ENCODE peak calls at places on chromosomes 3 and 15, in nine cellular contexts. F is GM03348; U is iris pigment epithelial cell; P is mesenchymal stem cell; S is activated CD8-positive, alpha-beta memory T cell treated with anti-CD3 and anti-CD28 coated beads, Interleukin-2, amount 50 U/mL, for 48 hours; A is body of pancreas; D is ecto neural progenitor cell; W is stimulated activated CD8-positive, alpha-beta memory T cell treated with anti-CD3 and anti-CD28 coated beads, Interleukin-15, amount 100 ng/mL, for 4 hours; V is HFFc6. H is an unnamed sample.

GRCh38 chr3:162892921-162893793 is 1396.5 kb downstream of the OTOL1 start:
- DNase-seq in U (no peak), D (no peak), A (no peak), P (no peak), W (no peak), S (no peak), V (no peak), F (no peak), H (peak)

GRCh38 chr3:187963677-187964385 is 190.1 kb upstream of the LPP start:
- DNase-seq in F (no peak), V (no peak), U (peak), P (no peak), S (no peak), A (no peak), D (no peak), W (no peak), H (no peak)

GRCh38 chr3:106814231-106814630 is 563.0 kb upstream of the CCDC54 start:
- DNase-seq in F (peak), A (peak), S (no peak), W (no peak), D (no peak), U (no peak), V (no peak), P (no peak), H (no peak)

GRCh38 chr3:67176396-67176795 is 178.3 kb downstream of the KBTBD8 start:
- DNase-seq in V (no peak), S (no peak), A (peak), P (no peak), F (no peak), D (no peak), U (peak), W (no peak), H (no peak)

GRCh38 chr3:21562225-21562624 is 188.8 kb downstream of the ZNF385D start:
- DNase-seq in A (no peak), S (no peak), D (no peak), V (no peak), F (peak), U (peak), W (no peak), P (no peak), H (no peak)

GRCh38 chr15:29819979-29820801 is 2.1 kb downstream of the TJP1 start:
- DNase-seq in S (no peak), P (no peak), F (no peak), D (no peak), V (no peak), W (no peak), U (no peak), A (no peak), H (no peak)

GRCh38 chr3:10570196-10570946 is 65.0 kb upstream of the ATP2B2 start:
- DNase-seq in U (no peak), F (no peak), P (no peak), D (no peak), S (no peak), V (no peak), A (peak), W (no peak), H (no peak)

GRCh38 chr15:67063689-67064606 is 1.5 kb upstream of the SMAD3 start:
- DNase-seq in A (peak), U (peak), V (no peak), F (no peak), W (no peak), D (peak), P (peak), S (no peak), H (peak)

GRCh38 chr3:26437678-26438077 is 184.9 kb upstream of the LRRC3B start:
- DNase-seq in S (no peak), W (no peak), U (peak), V (peak), P (peak), F (no peak), A (no peak), D (no peak), H (peak)

GRCh38 chr3:48891606-48892005 is 7.1 kb downstream of the SLC25A20 start:
- DNase-seq in V (no peak), S (no peak), U (peak), D (no peak), P (no peak), W (no peak), A (no peak), F (no peak), H (no peak)

H was measured in RCC 7860.